ENCODE peak calls at places on chromosome 22, in five cellular contexts. One of them, this sample, is unnamed.

GRCh38 chr22:17159504-17159951 is 451 bp upstream of the HDHD5 start:
- DNase-seq in HCEC 1CT: no peak
- DNase-seq in HFFc6: no peak
- DNase-seq in HS-5: no peak
- DNase-seq in H1: no peak
- DNase-seq in this sample: no peak

GRCh38 chr22:39253427-39254070 is 8.8 kb upstream of the PDGFB start:
- DNase-seq in HCEC 1CT: peak
- DNase-seq in HFFc6: peak
- DNase-seq in HS-5: peak
- DNase-seq in H1: no peak
- DNase-seq in this sample: peak

GRCh38 chr22:33221566-33221965 is 163.4 kb upstream of the SYN3 start:
- DNase-seq in HCEC 1CT: no peak
- DNase-seq in HFFc6: no peak
- DNase-seq in HS-5: no peak
- DNase-seq in H1: no peak
- DNase-seq in this sample: peak

GRCh38 chr22:46336119-46337078 is 885 bp downstream of the TRMU start:
- DNase-seq in HCEC 1CT: no peak
- DNase-seq in HFFc6: peak
- DNase-seq in HS-5: no peak
- DNase-seq in H1: no peak
- DNase-seq in this sample: no peak

GRCh38 chr22:37604875-37605274 is 3.8 kb upstream of the GGA1 start:
- DNase-seq in HCEC 1CT: no peak
- DNase-seq in HFFc6: no peak
- DNase-seq in HS-5: no peak
- DNase-seq in H1: no peak
- DNase-seq in this sample: no peak

GRCh38 chr22:50173221-50173982 is 2.9 kb downstream of the PANX2 start:
- DNase-seq in HCEC 1CT: no peak
- DNase-seq in HFFc6: no peak
- DNase-seq in HS-5: no peak
- DNase-seq in H1: no peak
- DNase-seq in this sample: no peak

GRCh38 chr22:47355388-47355725 is 592.9 kb downstream of the TBC1D22A start:
- DNase-seq in HCEC 1CT: no peak
- DNase-seq in HFFc6: no peak
- DNase-seq in HS-5: no peak
- DNase-seq in H1: no peak
- DNase-seq in this sample: no peak

GRCh38 chr22:44479662-44480061 is 18.4 kb downstream of the RTL6 start:
- DNase-seq in HCEC 1CT: no peak
- DNase-seq in HFFc6: no peak
- DNase-seq in HS-5: no peak
- DNase-seq in H1: no peak
- DNase-seq in this sample: no peak

GRCh38 chr22:24953294-24954113 is 988 bp downstream of the KIAA1671 start:
- DNase-seq in HCEC 1CT: no peak
- DNase-seq in HFFc6: no peak
- DNase-seq in HS-5: no peak
- DNase-seq in H1: peak
- DNase-seq in this sample: no peak

GRCh38 chr22:26565889-26566288 is 24.0 kb downstream of the TPST2 start:
- DNase-seq in HCEC 1CT: no peak
- DNase-seq in HFFc6: no peak
- DNase-seq in HS-5: no peak
- DNase-seq in H1: no peak
- DNase-seq in this sample: no peak

GRCh38 chr22:47069270-47069669 is 306.8 kb downstream of the TBC1D22A start:
- DNase-seq in HCEC 1CT: no peak
- DNase-seq in HFFc6: no peak
- DNase-seq in HS-5: no peak
- DNase-seq in H1: no peak
- DNase-seq in this sample: no peak

GRCh38 chr22:34702279-34702678 is 363.7 kb upstream of the ISX start:
- DNase-seq in HCEC 1CT: no peak
- DNase-seq in HFFc6: no peak
- DNase-seq in HS-5: no peak
- DNase-seq in H1: no peak
- DNase-seq in this sample: no peak

GRCh38 chr22:43946391-43946680 is 8.9 kb upstream of the SAMM50 start:
- DNase-seq in HCEC 1CT: no peak
- DNase-seq in HFFc6: no peak
- DNase-seq in HS-5: no peak
- DNase-seq in H1: no peak
- DNase-seq in this sample: no peak

GRCh38 chr22:24153353-24153752 is 27.9 kb upstream of the SUSD2 start:
- DNase-seq in HCEC 1CT: peak
- DNase-seq in HFFc6: peak
- DNase-seq in HS-5: no peak
- DNase-seq in H1: no peak
- DNase-seq in this sample: no peak

GRCh38 chr22:46303347-46303965 is 6.8 kb downstream of the GTSE1 start:
- DNase-seq in HCEC 1CT: no peak
- DNase-seq in HFFc6: peak
- DNase-seq in HS-5: no peak
- DNase-seq in H1: no peak
- DNase-seq in this sample: no peak

GRCh38 chr22:23673826-23674690 is 16.8 kb upstream of the RGL4 start:
- DNase-seq in HCEC 1CT: no peak
- DNase-seq in HFFc6: no peak
- DNase-seq in HS-5: no peak
- DNase-seq in H1: no peak
- DNase-seq in this sample: no peak

GRCh38 chr22:37187552-37187890 is 526 bp downstream of the C1QTNF6 start:
- DNase-seq in HCEC 1CT: peak
- DNase-seq in HFFc6: peak
- DNase-seq in HS-5: no peak
- DNase-seq in H1: no peak
- DNase-seq in this sample: no peak

GRCh38 chr22:30582051-30582450 is 7.6 kb upstream of the GAL3ST1 start:
- DNase-seq in HCEC 1CT: no peak
- DNase-seq in HFFc6: no peak
- DNase-seq in HS-5: no peak
- DNase-seq in H1: no peak
- DNase-seq in this sample: no peak

GRCh38 chr22:36809351-36809750 is 7.5 kb downstream of the PVALB start:
- DNase-seq in HCEC 1CT: no peak
- DNase-seq in HFFc6: no peak
- DNase-seq in HS-5: no peak
- DNase-seq in H1: no peak
- DNase-seq in this sample: no peak

GRCh38 chr22:41181349-41182241 is 23.5 kb upstream of the L3MBTL2 start:
- DNase-seq in HCEC 1CT: peak
- DNase-seq in HFFc6: peak
- DNase-seq in HS-5: peak
- DNase-seq in H1: no peak
- DNase-seq in this sample: no peak

GRCh38 chr22:43720718-43721117 is 91.4 kb downstream of the EFCAB6 start:
- DNase-seq in HCEC 1CT: no peak
- DNase-seq in HFFc6: no peak
- DNase-seq in HS-5: no peak
- DNase-seq in H1: no peak
- DNase-seq in this sample: no peak

GRCh38 chr22:49458708-49459099 is 369.0 kb downstream of the BRD1 start:
- DNase-seq in HCEC 1CT: no peak
- DNase-seq in HFFc6: no peak
- DNase-seq in HS-5: no peak
- DNase-seq in H1: no peak
- DNase-seq in this sample: no peak

GRCh38 chr22:44360686-44361381 is 48.1 kb upstream of the SHISAL1 start:
- DNase-seq in HCEC 1CT: peak
- DNase-seq in HFFc6: peak
- DNase-seq in HS-5: no peak
- DNase-seq in H1: no peak
- DNase-seq in this sample: peak

GRCh38 chr22:32552540-32552939 is 77.9 kb downstream of the FBXO7 start:
- DNase-seq in HCEC 1CT: no peak
- DNase-seq in HFFc6: no peak
- DNase-seq in HS-5: no peak
- DNase-seq in H1: no peak
- DNase-seq in this sample: no peak

GRCh38 chr22:39746600-39747262 is 146.8 kb downstream of the ENTHD1 start:
- DNase-seq in HCEC 1CT: no peak
- DNase-seq in HFFc6: no peak
- DNase-seq in HS-5: no peak
- DNase-seq in H1: no peak
- DNase-seq in this sample: no peak

GRCh38 chr22:33126881-33127280 is 68.7 kb upstream of the SYN3 start:
- DNase-seq in HCEC 1CT: no peak
- DNase-seq in HFFc6: no peak
- DNase-seq in HS-5: no peak
- DNase-seq in H1: no peak
- DNase-seq in this sample: no peak

GRCh38 chr22:19892249-19892879 is 37.7 kb upstream of the GNB1L start:
- DNase-seq in HCEC 1CT: peak
- DNase-seq in HFFc6: no peak
- DNase-seq in HS-5: no peak
- DNase-seq in H1: no peak
- DNase-seq in this sample: peak

GRCh38 chr22:38850941-38851849 is 7.4 kb upstream of the NPTXR start:
- DNase-seq in HCEC 1CT: peak
- DNase-seq in HFFc6: peak
- DNase-seq in HS-5: peak
- DNase-seq in H1: no peak
- DNase-seq in this sample: no peak

GRCh38 chr22:30321461-30321860 is 5.3 kb downstream of the TBC1D10A start:
- DNase-seq in HCEC 1CT: no peak
- DNase-seq in HFFc6: no peak
- DNase-seq in HS-5: no peak
- DNase-seq in H1: no peak
- DNase-seq in this sample: no peak

GRCh38 chr22:17046949-17047348 is 37.9 kb upstream of the IL17RA start:
- DNase-seq in HCEC 1CT: no peak
- DNase-seq in HFFc6: no peak
- DNase-seq in HS-5: no peak
- DNase-seq in H1: no peak
- DNase-seq in this sample: no peak

GRCh38 chr22:31866918-31867317 is 77.4 kb upstream of the YWHAH start:
- DNase-seq in HCEC 1CT: no peak
- DNase-seq in HFFc6: no peak
- DNase-seq in HS-5: no peak
- DNase-seq in H1: no peak
- DNase-seq in this sample: no peak

GRCh38 chr22:26770624-26771023 is 113.2 kb downstream of the MIAT start:
- DNase-seq in HCEC 1CT: peak
- DNase-seq in HFFc6: peak
- DNase-seq in HS-5: no peak
- DNase-seq in H1: no peak
- DNase-seq in this sample: no peak